ENCODE peak calls at places on chromosomes 1 and 21, in eight cellular contexts. K, E, S, U, I, H, R and M are unnamed samples.

GRCh38 chr1:20411196-20411980 is 74.6 kb downstream of the CAMK2N1 start:
- DNase-seq in I (no peak), K (peak), R (no peak), U (no peak), S (peak), H (peak), E (peak), M (no peak)

GRCh38 chr21:33940164-33940563 is 24.6 kb upstream of the ATP5PO start:
- DNase-seq in U (no peak), H (no peak), K (no peak), I (no peak), S (no peak), E (no peak), R (no peak), M (no peak)

GRCh38 chr1:92274939-92275338 is 23.8 kb downstream of the GLMN start:
- DNase-seq in H (no peak), E (no peak), R (no peak), I (no peak), S (no peak), K (no peak), U (no peak), M (no peak)

GRCh38 chr1:209838537-209838936 is 10.8 kb downstream of the UTP25 start:
- DNase-seq in I (no peak), H (no peak), R (no peak), S (no peak), K (no peak), U (no peak), E (no peak), M (no peak)

GRCh38 chr1:225652726-225653462 is at the start of gene ENAH:
- DNase-seq in S (peak), E (peak), R (peak), U (peak), K (peak), I (peak), H (peak), M (peak)

GRCh38 chr1:7363481-7363880 is 407.6 kb upstream of the VAMP3 start:
- DNase-seq in I (no peak), R (no peak), H (no peak), E (no peak), S (no peak), K (no peak), U (no peak), M (no peak)

GRCh38 chr1:159012495-159012894 is 2.8 kb downstream of the IFI16 start:
- DNase-seq in K (no peak), E (no peak), R (peak), I (no peak), H (peak), S (no peak), U (no peak), M (no peak)

GRCh38 chr1:22114083-22115012 is 28.5 kb downstream of the WNT4 start:
- DNase-seq in R (no peak), K (no peak), E (no peak), I (peak), U (no peak), H (no peak), S (peak), M (no peak)

GRCh38 chr1:72936151-72936740 is 653.9 kb upstream of the NEGR1 start:
- DNase-seq in I (no peak), U (no peak), E (no peak), R (no peak), H (no peak), S (no peak), K (no peak), M (no peak)

GRCh38 chr1:160092366-160093068 is 5.9 kb downstream of the IGSF8 start:
- DNase-seq in R (no peak), H (no peak), E (no peak), K (no peak), I (no peak), U (no peak), S (no peak), M (no peak)

GRCh38 chr1:168945870-168946269 is 160.6 kb upstream of the ATP1B1 start:
- DNase-seq in U (peak), S (no peak), K (no peak), R (no peak), H (peak), E (no peak), I (peak), M (no peak)

GRCh38 chr1:199780948-199781347 is 246.6 kb upstream of the NR5A2 start:
- DNase-seq in E (no peak), S (no peak), H (no peak), R (no peak), K (no peak), U (no peak), I (no peak), M (no peak)

GRCh38 chr1:191022856-191023255 is 545.2 kb upstream of the BRINP3 start:
- DNase-seq in K (no peak), I (no peak), U (peak), H (no peak), E (no peak), S (no peak), R (no peak), M (no peak)

GRCh38 chr1:244599937-244600350 is 53.0 kb upstream of the DESI2 start:
- DNase-seq in R (peak), H (peak), K (peak), I (no peak), U (no peak), S (no peak), E (no peak), M (no peak)

GRCh38 chr1:26280333-26281042 is 602 bp downstream of the SH3BGRL3 start:
- DNase-seq in S (peak), R (no peak), E (peak), H (peak), K (no peak), I (no peak), U (peak), M (no peak)

GRCh38 chr1:95263400-95263799 is 29.4 kb downstream of the RWDD3 start:
- DNase-seq in K (no peak), R (no peak), U (no peak), I (no peak), S (no peak), H (no peak), E (no peak), M (no peak)

GRCh38 chr1:31372961-31373896 is at the start of gene FABP3:
- DNase-seq in H (peak), U (peak), E (peak), I (peak), K (no peak), S (peak), R (peak), M (peak)

GRCh38 chr1:24902471-24902891 is 27.6 kb downstream of the RUNX3 start:
- DNase-seq in U (no peak), I (no peak), E (no peak), K (no peak), H (no peak), R (no peak), S (no peak), M (no peak)

GRCh38 chr1:153774780-153775431 is at the start of gene SLC27A3:
- DNase-seq in H (no peak), K (no peak), S (peak), R (no peak), E (peak), I (peak), U (no peak), M (peak)

GRCh38 chr1:34681481-34682451 is 73.1 kb upstream of the GJB5 start:
- DNase-seq in U (peak), K (peak), E (peak), I (no peak), S (peak), R (no peak), H (peak), M (peak)

GRCh38 chr1:6110326-6110725 is 64.6 kb downstream of the KCNAB2 start:
- DNase-seq in R (no peak), I (no peak), H (no peak), S (no peak), U (no peak), E (no peak), K (no peak), M (no peak)

GRCh38 chr1:4599951-4600481 is 54.4 kb upstream of the AJAP1 start:
- DNase-seq in R (no peak), H (no peak), E (no peak), K (no peak), U (no peak), I (no peak), S (peak), M (no peak)

GRCh38 chr1:103187673-103188072 is 79.4 kb upstream of the COL11A1 start:
- DNase-seq in H (no peak), R (no peak), K (no peak), I (no peak), S (no peak), U (no peak), E (no peak), M (no peak)

GRCh38 chr21:33023574-33024277 is 2.0 kb upstream of the OLIG2 start:
- DNase-seq in U (no peak), S (peak), I (no peak), K (no peak), H (no peak), R (no peak), E (no peak), M (no peak)

GRCh38 chr1:57963545-57963944 is 539.7 kb upstream of the DAB1 start:
- DNase-seq in I (no peak), U (peak), R (no peak), S (no peak), K (no peak), H (no peak), E (no peak), M (no peak)

GRCh38 chr1:209500993-209501392 is 82.5 kb upstream of the CAMK1G start:
- DNase-seq in H (no peak), U (no peak), I (no peak), S (no peak), K (no peak), R (no peak), E (no peak), M (no peak)

GRCh38 chr1:204453141-204453772 is 41.3 kb downstream of the PIK3C2B start:
- DNase-seq in I (no peak), R (peak), H (no peak), U (no peak), S (peak), E (no peak), K (no peak), M (no peak)

GRCh38 chr1:218494449-218494852 is 149.3 kb downstream of the TGFB2 start:
- DNase-seq in K (no peak), R (no peak), U (no peak), E (peak), I (no peak), S (peak), H (no peak), M (no peak)

GRCh38 chr1:41504126-41505035 is 19.9 kb upstream of the EDN2 start:
- DNase-seq in H (peak), R (no peak), S (peak), U (peak), K (peak), I (no peak), E (no peak), M (no peak)

GRCh38 chr1:230752407-230752806 is 5.2 kb downstream of the CAPN9 start:
- DNase-seq in R (no peak), K (no peak), I (no peak), E (peak), U (peak), H (no peak), S (peak), M (no peak)

GRCh38 chr1:54249798-54250497 is 50.0 kb downstream of the MRPL37 start:
- DNase-seq in I (no peak), H (peak), R (no peak), K (peak), E (peak), S (peak), U (peak), M (no peak)

GRCh38 chr1:37001697-37002096 is 32.6 kb downstream of the GRIK3 start:
- DNase-seq in H (no peak), U (no peak), E (peak), S (peak), I (no peak), K (no peak), R (no peak), M (no peak)

GRCh38 chr1:16068356-16069270 is 4.8 kb downstream of the FAM131C start:
- DNase-seq in E (no peak), H (no peak), R (no peak), U (no peak), K (no peak), S (no peak), I (no peak), M (no peak)

GRCh38 chr21:42539931-42540343 is 26.3 kb downstream of the SLC37A1 start:
- DNase-seq in I (peak), S (peak), R (no peak), H (no peak), K (no peak), E (peak), U (peak), M (no peak)

GRCh38 chr1:38029725-38030511 is 16.7 kb downstream of the POU3F1 start:
- DNase-seq in S (peak), R (no peak), K (no peak), H (peak), E (peak), U (peak), I (peak), M (no peak)

GRCh38 chr1:8702121-8702520 is 115.3 kb downstream of the RERE start:
- DNase-seq in S (peak), E (peak), R (no peak), U (peak), I (no peak), K (peak), H (peak), M (peak)

GRCh38 chr21:42525228-42525604 is 11.6 kb downstream of the SLC37A1 start:
- DNase-seq in I (peak), U (no peak), S (no peak), E (peak), H (peak), R (no peak), K (no peak), M (no peak)

GRCh38 chr1:234315588-234315987 is 57.7 kb upstream of the COA6 start:
- DNase-seq in H (no peak), U (no peak), R (no peak), K (no peak), I (no peak), S (no peak), E (no peak), M (no peak)

GRCh38 chr1:68175621-68176398 is 56.5 kb downstream of the WLS start:
- DNase-seq in H (no peak), U (peak), E (no peak), R (no peak), S (no peak), I (no peak), K (no peak), M (no peak)

GRCh38 chr1:68178821-68179490 is 53.4 kb downstream of the WLS start:
- DNase-seq in I (no peak), H (no peak), E (no peak), S (no peak), R (no peak), K (no peak), U (no peak), M (no peak)

GRCh38 chr1:68174173-68175113 is 57.9 kb downstream of the WLS start:
- DNase-seq in E (peak), S (no peak), K (peak), H (peak), R (no peak), I (peak), U (peak), M (no peak)

GRCh38 chr1:68168545-68169065 is 63.7 kb downstream of the WLS start:
- DNase-seq in K (no peak), I (no peak), U (no peak), H (no peak), E (no peak), R (no peak), S (no peak), M (no peak)

DNA sequence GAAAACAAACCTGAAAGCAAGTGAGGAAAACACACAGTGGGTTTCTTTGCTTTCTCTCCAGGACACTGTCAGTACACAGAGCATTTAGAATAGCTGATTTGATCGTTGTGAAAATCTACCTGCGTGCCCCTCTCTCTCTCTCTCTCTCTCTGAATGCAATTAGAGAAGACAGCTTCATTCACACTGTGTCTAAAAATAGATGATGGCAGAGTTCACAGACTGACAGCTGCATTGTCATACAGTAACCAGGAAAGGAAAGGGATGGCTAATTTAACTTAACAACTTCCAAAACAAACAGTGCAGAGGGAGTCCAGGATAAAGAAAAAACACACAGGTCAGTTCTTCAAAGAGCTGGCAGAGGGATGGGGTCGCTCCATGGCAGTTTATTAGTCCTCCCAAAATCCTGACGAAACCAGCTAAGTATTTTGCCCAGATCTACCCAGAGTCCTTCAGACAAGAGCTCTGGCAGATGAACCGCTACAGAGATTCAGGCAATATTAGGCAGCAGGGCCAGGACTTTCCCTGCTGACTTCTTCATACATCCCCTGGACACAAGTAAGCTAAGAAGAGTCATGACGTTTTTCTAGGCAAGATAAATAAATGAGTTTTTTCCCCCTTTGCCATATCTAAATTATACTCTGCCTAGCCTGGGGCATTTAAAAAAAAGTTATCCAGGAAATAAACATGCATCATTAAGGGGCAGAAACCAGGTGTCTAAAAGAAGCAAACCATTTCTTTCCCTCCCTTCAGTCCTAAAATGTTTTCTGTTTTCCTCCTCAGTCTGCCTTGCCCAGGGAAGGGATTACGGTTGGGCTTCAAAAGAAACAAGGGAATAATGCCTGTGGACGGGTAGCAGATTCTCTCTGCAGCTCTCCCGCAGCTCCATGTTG is 58.8 kb downstream of the WLS start:
- DNase-seq in I (no peak), S (no peak), R (no peak), E (no peak), U (peak), K (no peak), H (peak), M (no peak)
- H3K4me3 ChIP-seq in I (peak), S (peak), R (no peak), E (no peak), U (peak), K (no peak), H (no peak), M (no peak)

GRCh38 chr1:96372881-96373280 is 348.7 kb upstream of the PTBP2 start:
- DNase-seq in H (no peak), R (no peak), I (no peak), K (no peak), U (no peak), E (no peak), S (no peak), M (no peak)
- H3K4me3 ChIP-seq in H (no peak), R (no peak), I (no peak), K (no peak), U (no peak), E (no peak), S (no peak), M (no peak)

GRCh38 chr1:212828395-212828794 is 19.1 kb downstream of the SPATA45 start:
- DNase-seq in H (no peak), E (no peak), S (no peak), U (no peak), R (no peak), K (no peak), I (no peak), M (no peak)

GRCh38 chr1:212827377-212827776 is 20.1 kb downstream of the SPATA45 start:
- DNase-seq in K (no peak), I (no peak), E (no peak), R (no peak), U (no peak), S (no peak), H (no peak), M (no peak)

GRCh38 chr1:212824201-212824600 is 23.2 kb downstream of the SPATA45 start:
- DNase-seq in I (no peak), R (no peak), K (no peak), U (no peak), E (no peak), H (no peak), S (no peak), M (no peak)

GRCh38 chr1:212825798-212826452 is 21.5 kb downstream of the SPATA45 start:
- DNase-seq in S (peak), E (peak), H (no peak), R (no peak), I (no peak), U (no peak), K (no peak), M (no peak)

DNA sequence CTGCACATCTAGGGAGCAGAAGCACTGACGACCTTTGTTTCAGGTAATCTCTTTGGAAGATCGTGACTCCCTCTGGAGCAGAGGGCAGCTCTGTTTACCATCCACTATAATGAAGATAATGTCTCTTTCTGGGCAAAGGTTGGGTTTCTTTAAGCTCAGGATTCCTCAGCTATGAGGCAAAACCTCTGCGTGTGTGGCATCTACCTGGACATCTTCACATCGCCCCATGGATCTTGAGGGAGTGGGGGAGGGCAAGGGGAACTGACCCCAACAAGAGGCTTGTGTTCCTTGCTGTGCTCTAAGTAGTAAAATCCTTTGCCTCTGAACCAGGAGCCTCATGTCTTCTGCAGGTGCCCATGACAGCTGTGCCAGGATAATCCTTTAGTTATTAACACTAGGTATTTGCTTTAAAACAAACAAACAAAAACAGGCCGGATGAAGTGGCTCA is 19.6 kb downstream of the SPATA45 start:
- DNase-seq in H (no peak), E (no peak), S (no peak), U (peak), R (no peak), I (no peak), K (peak), M (peak)
- H3K4me3 ChIP-seq in H (no peak), E (no peak), S (no peak), U (no peak), R (no peak), I (no peak), K (no peak), M (no peak)

DNA sequence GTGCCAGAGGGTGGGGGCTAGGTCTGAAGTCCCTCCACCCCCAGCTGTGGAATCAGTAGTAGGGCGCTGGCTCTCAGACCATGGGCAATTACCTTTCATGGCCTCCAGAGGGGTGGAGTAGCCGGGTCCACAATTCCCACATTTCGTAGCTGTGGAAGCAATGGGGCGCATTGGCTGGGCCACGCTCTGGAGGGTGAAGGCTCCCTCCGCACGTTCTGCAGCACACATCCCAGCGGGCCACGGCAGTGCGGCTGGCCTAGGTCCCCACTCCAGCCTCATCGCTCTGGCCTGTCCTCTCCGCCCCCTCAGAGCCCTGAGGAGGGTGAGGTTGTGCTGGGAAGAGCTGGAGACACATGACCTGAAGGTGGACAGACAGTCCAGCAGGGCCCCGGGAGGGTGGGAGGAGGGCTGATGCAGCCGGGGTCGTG is 2.9 kb downstream of the SELENBP1 start:
- DNase-seq in S (no peak), E (no peak), H (no peak), K (no peak), U (no peak), R (no peak), I (peak), M (no peak)
- H3K4me3 ChIP-seq in S (no peak), E (no peak), H (no peak), K (no peak), U (no peak), R (no peak), I (no peak), M (no peak)

GRCh38 chr1:39082140-39082799 is 56.1 kb downstream of the NDUFS5 start:
- DNase-seq in E (no peak), H (no peak), R (no peak), U (no peak), S (peak), I (no peak), K (no peak), M (no peak)
- H3K4me3 ChIP-seq in E (no peak), H (no peak), R (no peak), U (peak), S (peak), I (peak), K (peak), M (peak)